ENCODE peak calls at places on chromosomes 16 and 17, in nine cellular contexts. E is PC-9, J is tibial nerve, I is heart left ventricle, G is gastrocnemius medialis, V is uterus, Y is body of pancreas, W is transverse colon, D is sigmoid colon. M is an unnamed sample.

GRCh38 chr17:47242648-47243047 is 11.0 kb upstream of the ITGB3 start:
- DNase-seq in W (no peak), G (no peak), J (no peak), V (no peak), Y (no peak), I (no peak), E (no peak), D (no peak), M (no peak)

GRCh38 chr17:77640242-77640641 is 318.3 kb upstream of the TNRC6C start:
- DNase-seq in V (no peak), J (no peak), I (no peak), E (no peak), D (no peak), G (no peak), Y (no peak), W (no peak), M (no peak)

GRCh38 chr16:20904507-20905079 is 4.0 kb downstream of the LYRM1 start:
- DNase-seq in Y (no peak), D (no peak), G (no peak), W (no peak), E (peak; percentile 44), J (peak; percentile 63), V (no peak), I (no peak), M (no peak)

GRCh38 chr16:76441886-76442285 is 164.7 kb downstream of the CNTNAP4 start:
- DNase-seq in I (no peak), J (no peak), V (no peak), W (no peak), G (no peak), Y (no peak), E (no peak), D (no peak), M (no peak)

GRCh38 chr17:50210249-50211225 is 9.1 kb upstream of the COL1A1 start:
- DNase-seq in G (no peak), V (peak; percentile 92), I (peak; percentile 93), W (peak; percentile 65), Y (peak; percentile 44), E (peak; percentile 48), D (peak; percentile 94), J (no peak), M (peak; percentile 83)

GRCh38 chr16:27285676-27286196 is 17.2 kb upstream of the NSMCE1 start:
- DNase-seq in W (peak; percentile 22), I (peak; percentile 34), V (no peak), G (peak; percentile 4), J (peak; percentile 31), D (no peak), E (no peak), Y (no peak), M (no peak)

GRCh38 chr16:68357521-68357922 is 46.7 kb downstream of the PRMT7 start:
- DNase-seq in W (no peak), I (no peak), J (no peak), Y (no peak), G (no peak), V (no peak), D (no peak), E (no peak), M (no peak)

GRCh38 chr17:17789828-17790672 is 46.7 kb downstream of the SREBF1 start:
- DNase-seq in E (no peak), J (no peak), W (no peak), V (no peak), Y (no peak), G (no peak), I (no peak), D (no peak), M (no peak)

GRCh38 chr16:3520861-3521260 is 20.1 kb downstream of the CLUAP1 start:
- DNase-seq in G (no peak), W (no peak), Y (peak; percentile 40), J (no peak), V (peak; percentile 52), E (no peak), I (no peak), D (no peak), M (no peak)

GRCh38 chr16:47947741-47948140 is 208.1 kb downstream of the ABCC12 start:
- DNase-seq in E (no peak), G (no peak), Y (no peak), V (no peak), D (no peak), I (no peak), J (no peak), W (no peak), M (no peak)

DNA sequence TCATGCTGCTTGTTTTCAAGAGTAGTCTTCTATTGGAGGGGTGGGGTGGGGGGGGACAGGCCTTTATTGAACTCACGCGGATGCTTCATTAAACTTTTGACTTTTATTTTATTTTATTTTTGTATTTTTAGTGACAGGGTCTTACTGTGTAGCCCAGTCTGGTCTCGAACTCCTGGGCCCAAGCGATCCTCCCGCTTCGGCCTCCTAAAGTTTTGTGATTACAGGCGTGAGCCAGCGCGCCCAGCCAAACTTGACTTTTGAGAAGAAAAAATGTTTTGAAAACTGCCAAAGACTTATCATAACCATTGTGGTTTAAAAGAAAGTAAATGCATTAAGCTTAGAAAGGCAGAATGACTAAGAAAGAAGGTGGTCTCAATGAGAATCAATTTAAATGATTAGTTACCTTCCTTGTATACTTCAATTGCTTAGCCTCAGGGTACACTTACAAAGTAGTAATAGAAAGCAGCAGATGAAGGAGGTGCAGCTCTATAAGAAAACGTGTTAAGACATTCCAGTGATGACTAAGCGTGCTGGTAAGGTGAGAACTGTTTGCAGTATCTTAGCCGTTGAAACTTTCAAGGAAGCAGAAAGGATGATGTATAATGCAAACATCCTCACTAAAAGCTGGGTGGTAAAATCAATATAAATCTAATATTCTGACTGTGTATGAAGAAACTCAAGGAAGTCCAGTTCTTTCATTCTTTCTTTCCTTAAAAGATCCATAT is 1.2 kb downstream of the AP2B1 start:
- DNase-seq in D (no peak), I (no peak), W (no peak), Y (no peak), J (no peak), V (no peak), E (peak; percentile 22), G (no peak), M (no peak)
- H3K27ac ChIP-seq in D (peak overlapping the region; percentile 91), I (no peak overlapping the region), W (peak overlapping the region; percentile 96), Y (no peak overlapping the region), J (peak overlapping the region; percentile 94), V (peak overlapping the region; percentile 73), E (peak overlapping the region; percentile 92), G (peak overlapping the region; percentile 88), M (peak overlapping the region; percentile 97)

DNA sequence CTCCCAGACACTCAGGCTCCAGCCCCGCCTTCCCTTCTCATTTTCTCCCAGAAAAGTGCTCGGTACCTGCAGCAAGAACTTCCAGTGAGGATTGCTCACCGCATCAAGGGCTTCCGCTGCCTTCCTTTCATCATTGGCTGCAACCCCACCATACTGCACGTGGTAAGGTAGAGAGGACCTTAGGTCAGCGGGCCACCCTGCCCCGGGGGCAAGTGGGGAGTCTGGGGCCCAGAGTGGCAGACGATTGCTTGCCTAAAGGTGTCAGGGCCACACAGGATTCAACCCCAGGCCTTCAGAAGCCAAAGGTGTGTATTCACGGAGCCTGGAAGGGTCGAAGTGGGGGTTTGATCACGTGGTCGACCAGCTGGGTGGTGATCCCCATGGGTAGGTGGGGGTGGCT is 1.4 kb downstream of the BCKDK start:
- DNase-seq in Y (no peak), E (no peak), V (no peak), G (no peak), W (no peak), I (no peak), D (no peak), J (no peak), M (no peak)
- H3K4me1 ChIP-seq in Y (peaks cover 73% of the 10 kb centered on the region), E (peaks cover 15% of the 10 kb centered on the region), V (no peaks in the 10 kb centered on the region), G (peaks cover 50% of the 10 kb centered on the region), W (peaks cover 34% of the 10 kb centered on the region), I (peaks cover 60% of the 10 kb centered on the region), D (peaks cover 32% of the 10 kb centered on the region), J (peaks cover 34% of the 10 kb centered on the region), M (peaks cover 14% of the 10 kb centered on the region)

GRCh38 chr17:27203241-27203640 is 90.7 kb upstream of the WSB1 start:
- DNase-seq in G (no peak), D (no peak), Y (no peak), I (no peak), V (no peak), E (no peak), J (no peak), W (no peak), M (no peak)
- H3K4me3 ChIP-seq in G (no peak overlapping the region), D (no peak overlapping the region), Y (no peak overlapping the region), I (no peak overlapping the region), V (no peak overlapping the region), E (no peak overlapping the region), J (no peak overlapping the region), W (no peak overlapping the region), M (no peak overlapping the region)

GRCh38 chr16:2275476-2276450 is 7.8 kb upstream of the RNPS1 start:
- DNase-seq in G (no peak), J (no peak), Y (no peak), W (no peak), I (no peak), D (no peak), V (no peak), E (no peak), M (peak; percentile 57)
- H3K27ac ChIP-seq in G (no peak overlapping the region), J (no peak overlapping the region), Y (no peak overlapping the region), W (no peak overlapping the region), I (no peak overlapping the region), D (no peak overlapping the region), V (no peak overlapping the region), E (no peak overlapping the region), M (no peak overlapping the region)

DNA sequence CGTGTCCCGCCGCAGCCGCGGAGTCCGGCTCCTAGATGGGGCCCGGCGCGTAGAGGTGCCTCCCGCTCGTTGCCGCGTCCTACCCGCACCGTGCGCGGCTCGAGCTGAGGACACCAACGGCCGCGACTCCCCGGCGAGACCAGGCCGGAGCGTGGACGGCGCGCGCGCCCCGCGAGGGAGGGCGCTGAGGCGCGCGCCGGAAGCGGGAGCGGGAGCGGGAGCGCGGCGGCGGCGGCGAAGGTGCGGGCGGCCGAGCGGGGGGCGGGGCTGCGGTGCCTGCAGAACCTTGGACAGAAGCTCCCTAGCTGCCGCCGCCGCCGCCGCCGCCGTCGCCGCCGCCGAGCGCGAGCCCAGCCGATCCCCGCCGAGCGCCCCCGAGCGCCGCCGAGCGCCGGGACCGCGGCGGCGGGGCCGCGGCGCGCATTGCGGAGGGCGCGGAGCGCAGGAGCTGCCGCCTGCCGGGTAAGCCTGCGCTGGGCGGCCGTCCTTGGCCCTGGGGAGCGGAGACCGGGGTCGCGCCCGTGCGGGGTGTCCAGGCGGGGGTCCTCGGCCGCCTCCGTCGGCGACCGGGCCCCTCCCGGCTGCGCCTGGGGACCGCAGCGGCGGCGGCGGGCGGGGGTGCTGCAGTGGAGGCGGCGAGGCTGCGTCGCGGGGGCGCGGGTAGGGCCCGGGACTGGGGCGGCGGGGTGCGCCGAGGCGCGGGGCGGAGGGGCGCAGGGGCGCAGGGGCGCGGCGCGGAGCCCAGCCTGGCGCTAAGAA is at the start of gene CDK5R1:
- DNase-seq in V (peak; percentile 63), G (no peak), W (peak; percentile 77), I (peak; percentile 65), D (no peak), E (peak; percentile 72), Y (peak; percentile 78), J (no peak), M (peak; percentile 91)
- H3K4me1 ChIP-seq in V (no peaks in the 10 kb centered on the region), G (peaks cover 26% of the 10 kb centered on the region), W (peaks cover 12% of the 10 kb centered on the region), I (peaks cover 42% of the 10 kb centered on the region), D (peaks cover 24% of the 10 kb centered on the region), E (peaks cover 8% of the 10 kb centered on the region), Y (peaks cover 35% of the 10 kb centered on the region), J (peaks cover 45% of the 10 kb centered on the region), M (peaks cover 7% of the 10 kb centered on the region)

GRCh38 chr17:2213291-2213960 is 90.2 kb downstream of the SMG6 start:
- DNase-seq in J (no peak), W (no peak), Y (no peak), D (peak; percentile 72), G (no peak), I (no peak), E (no peak), V (no peak), M (no peak)
- H3K4me3 ChIP-seq in J (no peak overlapping the region), W (no peak overlapping the region), Y (no peak overlapping the region), D (peak overlapping the region; percentile 9), G (no peak overlapping the region), I (no peak overlapping the region), E (no peak overlapping the region), V (no peak overlapping the region), M (no peak overlapping the region)